ENCODE peak calls at places on chromosomes 2 and 18, in five cellular contexts. L, Y, X, O and W are unnamed samples.

GRCh38 chr2:181008418-181008817 is 28.0 kb downstream of the UBE2E3 start:
- DNase-seq in L (no peak), Y (no peak), X (no peak), O (no peak), W (no peak)

GRCh38 chr2:219344756-219345458 is 12.4 kb upstream of the RESP18 start:
- DNase-seq in L (no peak), Y (no peak), X (no peak), O (no peak), W (no peak)

GRCh38 chr18:31954349-31954748 is 11.4 kb upstream of the TRAPPC8 start:
- DNase-seq in L (no peak), Y (no peak), X (no peak), O (no peak), W (no peak)

GRCh38 chr2:75100691-75101236 is 98.6 kb downstream of the TACR1 start:
- DNase-seq in L (no peak), Y (no peak), X (no peak), O (no peak), W (no peak)

GRCh38 chr2:14901740-14902139 is 269.2 kb downstream of the LRATD1 start:
- DNase-seq in L (no peak), Y (no peak), X (no peak), O (no peak), W (no peak)

GRCh38 chr18:80009661-80010550 is 21.5 kb upstream of the TXNL4A start:
- DNase-seq in L (no peak), Y (no peak), X (no peak), O (peak), W (no peak)

GRCh38 chr18:11849845-11850747 is 1.1 kb upstream of the CHMP1B start:
- DNase-seq in L (peak), Y (no peak), X (peak), O (peak), W (no peak)

GRCh38 chr2:42170619-42171395 is 1.7 kb downstream of the EML4 start:
- DNase-seq in L (no peak), Y (no peak), X (no peak), O (no peak), W (no peak)

GRCh38 chr18:58527116-58528010 is 101.5 kb downstream of the ALPK2 start:
- DNase-seq in L (no peak), Y (no peak), X (no peak), O (no peak), W (no peak)